ENCODE peak calls at places on chromosomes 3 and 15, in four cellular contexts. X, K, F and Y are unnamed samples.

GRCh38 chr15:64024172-64025050 is 21.9 kb downstream of the DAPK2 start:
- DNase-seq in K (no peak), F (no peak), X (peak; percentile 43), Y (no peak)

GRCh38 chr3:146929696-146930095 is 324.6 kb upstream of the PLSCR5 start:
- DNase-seq in K (no peak), X (no peak), F (no peak), Y (no peak)

GRCh38 chr3:64975138-64975537 is 287.3 kb upstream of the ADAMTS9 start:
- DNase-seq in X (no peak), K (no peak), F (no peak), Y (no peak)

GRCh38 chr15:101315736-101316135 is 20.7 kb upstream of the SNRPA1 start:
- DNase-seq in K (no peak), X (no peak), F (no peak), Y (no peak)

GRCh38 chr3:151560750-151561149 is 99.9 kb upstream of the IGSF10 start:
- DNase-seq in K (no peak), F (no peak), X (no peak), Y (no peak)

GRCh38 chr15:71146597-71146996 is 31.3 kb downstream of the THSD4 start:
- DNase-seq in X (no peak), F (no peak), K (no peak), Y (no peak)

GRCh38 chr3:102123590-102124190 is 274.4 kb downstream of the NFKBIZ start:
- DNase-seq in F (no peak), X (no peak), K (no peak), Y (no peak)

GRCh38 chr3:139561959-139562676 is 22.6 kb upstream of the RBP1 start:
- DNase-seq in F (peak; percentile 35), X (no peak), K (no peak), Y (no peak)

GRCh38 chr3:58425782-58426181 is 7.8 kb downstream of the PDHB start:
- DNase-seq in F (no peak), X (no peak), K (no peak), Y (no peak)

GRCh38 chr3:52833202-52833601 is 1.6 kb downstream of the MUSTN1 start:
- DNase-seq in F (no peak), K (no peak), X (no peak), Y (no peak)

GRCh38 chr3:133987136-133987535 is 42.6 kb downstream of the SLCO2A1 start:
- DNase-seq in X (no peak), K (no peak), F (no peak), Y (no peak)

GRCh38 chr3:55485208-55485791 is 1.8 kb downstream of the WNT5A start:
- DNase-seq in X (peak; percentile 39), K (peak; percentile 32), F (peak; percentile 65), Y (peak; percentile 86)

GRCh38 chr15:80182611-80183210 is 29.9 kb downstream of the FAH start:
- DNase-seq in X (no peak), F (no peak), K (no peak), Y (no peak)

GRCh38 chr3:68067314-68067713 is 412.9 kb upstream of the SUCLG2 start:
- DNase-seq in K (no peak), F (no peak), X (no peak), Y (no peak)

GRCh38 chr15:55789066-55789660 is 46.2 kb upstream of the PRTG start:
- DNase-seq in F (peak; percentile 59), X (peak; percentile 7), K (no peak), Y (no peak)

GRCh38 chr3:99825239-99825638 is 7.6 kb downstream of the CMSS1 start:
- DNase-seq in K (no peak), X (no peak), F (peak; percentile 39), Y (no peak)

GRCh38 chr15:39685999-39686613 is 96.5 kb downstream of the FSIP1 start:
- DNase-seq in K (no peak), X (peak; percentile 29), F (peak; percentile 49), Y (peak; percentile 3)

GRCh38 chr3:14297784-14298236 is 104.6 kb upstream of the SLC6A6 start:
- DNase-seq in F (no peak), K (no peak), X (no peak), Y (no peak)

GRCh38 chr15:44298878-44299277 is 10.4 kb downstream of the GOLM2 start:
- DNase-seq in F (peak; percentile 26), X (no peak), K (no peak), Y (no peak)

GRCh38 chr3:2098398-2099027 is at the start of gene CNTN4:
- DNase-seq in K (no peak), X (no peak), F (no peak), Y (peak; percentile 59)

GRCh38 chr3:32856901-32857507 is 39.2 kb downstream of the TRIM71 start:
- DNase-seq in F (no peak), X (no peak), K (no peak), Y (no peak)

GRCh38 chr15:96324192-96324895 is 6.2 kb upstream of the NR2F2 start:
- DNase-seq in F (peak; percentile 58), K (no peak), X (no peak), Y (no peak)

GRCh38 chr3:126389112-126389791 is 5.5 kb upstream of the CFAP100 start:
- DNase-seq in K (no peak), X (peak; percentile 90), F (peak; percentile 75), Y (peak; percentile 73)

GRCh38 chr3:164779816-164780215 is 298.5 kb downstream of the SI start:
- DNase-seq in X (no peak), F (no peak), K (no peak), Y (no peak)

GRCh38 chr3:4716731-4717362 is 223.7 kb downstream of the ITPR1 start:
- DNase-seq in K (no peak), X (no peak), F (no peak), Y (no peak)

GRCh38 chr3:142417302-142417701 is 30.5 kb downstream of the XRN1 start:
- DNase-seq in X (no peak), K (no peak), F (no peak), Y (no peak)

GRCh38 chr3:41987627-41988026 is 25.7 kb upstream of the ULK4 start:
- DNase-seq in F (no peak), X (peak; percentile 38), K (no peak), Y (no peak)

GRCh38 chr15:92019706-92020105 is 166.2 kb downstream of the SLCO3A1 start:
- DNase-seq in X (no peak), K (no peak), F (no peak), Y (no peak)

GRCh38 chr3:139448104-139448503 is 28.2 kb downstream of the RBP2 start:
- DNase-seq in K (no peak), F (no peak), X (no peak), Y (no peak)

GRCh38 chr3:152909180-152909883 is 74.4 kb downstream of the P2RY1 start:
- DNase-seq in X (no peak), F (peak; percentile 26), K (no peak), Y (no peak)

GRCh38 chr3:57030711-57031110 is 29.8 kb upstream of the SPATA12 start:
- DNase-seq in X (no peak), K (no peak), F (no peak), Y (no peak)

GRCh38 chr3:179182892-179183291 is 34.7 kb downstream of the PIK3CA start:
- DNase-seq in F (no peak), K (no peak), X (no peak), Y (no peak)

GRCh38 chr3:182717216-182717615 is 76.1 kb upstream of the ATP11B start:
- DNase-seq in F (no peak), X (no peak), K (peak; percentile 47), Y (no peak)

GRCh38 chr15:70048578-70048977 is 49.1 kb downstream of the TLE3 start:
- DNase-seq in F (no peak), K (no peak), X (no peak), Y (no peak)

GRCh38 chr15:70048196-70048565 is 49.5 kb downstream of the TLE3 start:
- DNase-seq in F (no peak), K (no peak), X (no peak), Y (no peak)

GRCh38 chr15:70049701-70050445 is 47.8 kb downstream of the TLE3 start:
- DNase-seq in K (no peak), F (no peak), X (no peak), Y (no peak)

GRCh38 chr15:70050447-70050846 is 47.3 kb downstream of the TLE3 start:
- DNase-seq in X (no peak), F (no peak), K (no peak), Y (no peak)

GRCh38 chr15:70049115-70049514 is 48.6 kb downstream of the TLE3 start:
- DNase-seq in F (no peak), X (no peak), K (no peak), Y (no peak)
- TF ChIP-seq POLR2AphosphoS5 in F (no peak), X (no peak), K (no peak), Y (no peak)

GRCh38 chr15:72306211-72306785 is 13.7 kb downstream of the CELF6 start:
- DNase-seq in X (peak; percentile 72), K (no peak), F (no peak), Y (no peak)
- TF ChIP-seq SPI1 in X (no peak), K (no peak), F (no peak), Y (no peak)

DNA sequence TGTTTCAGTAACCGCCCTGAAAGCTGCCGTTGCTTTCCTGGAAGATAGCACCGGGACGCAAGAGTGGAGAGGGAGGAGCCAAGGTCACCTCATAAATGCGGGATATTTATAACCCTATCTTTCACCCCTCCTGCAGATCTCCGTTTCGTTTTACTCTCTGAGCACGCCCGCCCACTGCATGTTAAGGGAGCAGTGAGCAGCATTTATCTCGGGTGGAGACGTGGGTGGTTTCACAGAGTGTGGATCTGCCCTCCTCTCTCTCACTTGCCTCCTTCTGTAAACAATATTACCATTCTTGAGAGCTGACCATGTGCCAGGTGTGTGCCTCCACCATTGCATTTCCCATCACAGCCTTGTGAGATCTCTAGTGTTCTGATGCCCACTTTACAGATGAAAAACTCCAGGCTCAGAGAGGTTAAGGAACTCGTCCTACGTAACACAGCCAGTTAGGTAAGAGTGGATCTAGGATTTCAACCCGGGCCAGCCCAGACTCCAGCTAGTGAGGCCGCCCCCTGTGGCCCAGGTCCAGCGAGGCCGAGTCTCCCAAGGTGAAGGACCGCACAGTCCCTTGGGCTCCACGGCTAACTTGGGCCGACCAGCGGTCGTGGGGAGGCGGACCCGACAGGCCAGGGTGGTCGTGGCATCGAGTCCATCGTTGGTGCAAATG is 16.9 kb upstream of the SEMA4B start:
- DNase-seq in F (peak; percentile 93), K (peak; percentile 76), X (no peak), Y (no peak)
- TF ChIP-seq POLR2AphosphoS5 in F (peak; percentile 67), K (no peak), X (no peak), Y (no peak)

GRCh38 chr15:62559049-62559733 is 394.1 kb upstream of the C2CD4B start:
- DNase-seq in K (no peak), F (no peak), X (no peak), Y (no peak)
- TF ChIP-seq SPI1 in K (no peak), F (no peak), X (no peak), Y (no peak)

DNA sequence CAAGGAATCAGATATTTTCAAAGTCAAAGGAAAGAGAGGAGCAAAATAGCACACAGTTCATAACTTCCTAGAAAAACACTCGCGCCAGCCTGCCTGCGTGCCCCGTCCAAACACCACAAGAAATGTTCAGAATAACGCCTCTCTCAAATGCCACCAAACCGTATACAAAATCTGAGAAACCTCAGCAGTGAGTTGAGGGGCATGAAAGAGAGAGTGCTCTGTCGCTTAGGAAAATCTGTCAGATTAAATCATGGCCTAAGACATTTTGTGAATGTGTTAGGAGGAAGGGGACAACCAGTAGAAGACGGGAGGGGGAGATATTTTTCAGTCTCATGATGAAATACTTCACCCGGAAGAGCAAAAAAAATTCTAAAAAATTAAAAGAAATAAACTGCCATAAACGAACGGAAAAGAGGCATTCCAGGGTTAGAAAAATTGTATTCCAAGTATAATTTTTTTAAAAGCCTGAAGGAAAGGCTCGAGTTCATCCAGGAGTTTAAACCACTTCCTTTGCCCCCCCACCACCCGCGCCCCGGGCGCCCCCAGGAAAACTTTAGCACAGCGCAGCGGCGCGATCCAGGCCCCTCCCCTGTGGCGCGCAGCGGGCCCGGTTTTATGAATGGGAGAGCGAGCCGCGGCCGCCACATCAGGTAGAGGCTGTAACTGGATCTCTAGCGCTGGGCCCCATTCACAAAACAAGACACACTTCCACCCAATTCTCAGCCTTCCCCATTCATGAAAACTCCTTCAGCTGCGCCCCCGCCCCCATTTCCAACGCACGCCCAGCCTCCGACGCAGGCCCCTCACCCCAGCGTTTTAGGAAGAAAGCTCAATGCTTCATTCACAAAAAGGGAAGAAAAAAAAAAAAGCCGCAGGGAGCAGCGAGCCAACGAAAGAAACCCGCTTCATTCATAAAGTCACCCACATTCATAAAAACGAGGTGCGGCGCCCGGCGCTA is 1.5 kb downstream of the ETV5 start:
- DNase-seq in X (peak; percentile 72), F (peak; percentile 75), K (no peak), Y (peak; percentile 51)
- TF ChIP-seq POLR2AphosphoS5 in X (no peak), F (no peak), K (no peak), Y (no peak)